ENCODE peak calls at places on chromosome 9, in seven cellular contexts. P, H, D, B, M, E and K are unnamed samples.

GRCh38 chr9:129987047-129987446 is 55.9 kb downstream of the FNBP1 start:
- DNase-seq in P (no peak), H (no peak), D (no peak), B (no peak), M (no peak), E (no peak), K (no peak)

GRCh38 chr9:133490865-133491655 is 12.2 kb upstream of the SLC2A6 start:
- DNase-seq in P (no peak), H (no peak), D (no peak), B (no peak), M (no peak), E (no peak), K (no peak)

GRCh38 chr9:38133595-38133994 is 64.6 kb upstream of the SHB start:
- DNase-seq in P (no peak), H (no peak), D (no peak), B (no peak), M (no peak), E (no peak), K (no peak)

GRCh38 chr9:128149951-128150593 is 819 bp downstream of the LCN2 start:
- DNase-seq in P (no peak), H (no peak), D (no peak), B (no peak), M (no peak), E (no peak), K (no peak)

GRCh38 chr9:34501889-34502425 is 20.8 kb downstream of the ENHO start:
- DNase-seq in P (no peak), H (no peak), D (peak; percentile 81), B (no peak), M (peak; percentile 59), E (no peak), K (no peak)

GRCh38 chr9:36597412-36598178 is 24.9 kb downstream of the MELK start:
- DNase-seq in P (no peak), H (peak; percentile 33), D (peak; percentile 46), B (no peak), M (peak; percentile 9), E (peak; percentile 10), K (peak; percentile 55)

GRCh38 chr9:35335164-35335563 is 154.7 kb upstream of the RUSC2 start:
- DNase-seq in P (no peak), H (no peak), D (peak; percentile 47), B (no peak), M (no peak), E (no peak), K (peak; percentile 9)

GRCh38 chr9:113614843-113615648 is 151.5 kb downstream of the RGS3 start:
- DNase-seq in P (peak; percentile 50), H (no peak), D (peak; percentile 69), B (peak; percentile 52), M (no peak), E (no peak), K (no peak)

GRCh38 chr9:137452761-137453642 is 6.1 kb downstream of the NSMF start:
- DNase-seq in P (no peak), H (no peak), D (no peak), B (no peak), M (no peak), E (no peak), K (no peak)

GRCh38 chr9:109168170-109168569 is 1.1 kb upstream of the FRRS1L start:
- DNase-seq in P (no peak), H (no peak), D (no peak), B (no peak), M (no peak), E (no peak), K (no peak)

GRCh38 chr9:96852676-96853075 is 1.6 kb downstream of the ZNF782 start:
- DNase-seq in P (no peak), H (peak; percentile 42), D (no peak), B (no peak), M (no peak), E (no peak), K (peak; percentile 25)

GRCh38 chr9:114448706-114449105 is 56.6 kb downstream of the WHRN start:
- DNase-seq in P (no peak), H (peak; percentile 47), D (no peak), B (no peak), M (no peak), E (no peak), K (peak; percentile 65)

GRCh38 chr9:73426226-73426625 is 274.6 kb downstream of the ANXA1 start:
- DNase-seq in P (no peak), H (no peak), D (peak; percentile 91), B (no peak), M (no peak), E (no peak), K (no peak)

GRCh38 chr9:132857031-132857430 is 21.1 kb downstream of the AK8 start:
- DNase-seq in P (no peak), H (peak; percentile 22), D (no peak), B (no peak), M (no peak), E (no peak), K (no peak)

GRCh38 chr9:88804289-88804596 is 187.0 kb upstream of the S1PR3 start:
- DNase-seq in P (no peak), H (no peak), D (no peak), B (no peak), M (no peak), E (no peak), K (peak; percentile 36)

GRCh38 chr9:2093920-2094597 is 78.9 kb downstream of the SMARCA2 start:
- DNase-seq in P (no peak), H (peak; percentile 20), D (no peak), B (no peak), M (peak; percentile 54), E (no peak), K (peak; percentile 72)

GRCh38 chr9:96376926-96377874 is 6.3 kb downstream of the SLC35D2 start:
- DNase-seq in P (no peak), H (peak; percentile 15), D (no peak), B (no peak), M (peak; percentile 70), E (no peak), K (peak; percentile 63)

GRCh38 chr9:69554945-69555344 is 117.2 kb downstream of the APBA1 start:
- DNase-seq in P (no peak), H (peak; percentile 89), D (no peak), B (no peak), M (no peak), E (no peak), K (peak; percentile 89)

GRCh38 chr9:133603165-133603927 is 5.8 kb downstream of the FAM163B start:
- DNase-seq in P (no peak), H (no peak), D (no peak), B (no peak), M (no peak), E (no peak), K (no peak)

GRCh38 chr9:78566948-78567675 is 270.2 kb downstream of the PSAT1 start:
- DNase-seq in P (no peak), H (no peak), D (no peak), B (no peak), M (no peak), E (no peak), K (peak; percentile 80)

GRCh38 chr9:136769710-136770191 is 5.4 kb upstream of the LCN15 start:
- DNase-seq in P (peak; percentile 40), H (peak; percentile 13), D (no peak), B (no peak), M (peak; percentile 78), E (peak; percentile 58), K (no peak)

GRCh38 chr9:105062222-105062850 is 134.4 kb upstream of the ABCA1 start:
- DNase-seq in P (no peak), H (no peak), D (no peak), B (no peak), M (no peak), E (no peak), K (peak; percentile 56)

GRCh38 chr9:14025741-14026140 is 288.2 kb downstream of the NFIB start:
- DNase-seq in P (no peak), H (no peak), D (no peak), B (no peak), M (no peak), E (no peak), K (no peak)